ENCODE peak calls at places on chromosomes 4 and X, in six cellular contexts. X is AG04450, J is fibroblast of mammary gland, T is spleen, R is GM12865, N is foreskin fibroblast. L is an unnamed sample.
A peak's percentile ranks its signal among the peaks of the same experiment; 100 is the strongest.

GRCh38 chrX:50704360-50704759 is 109.6 kb downstream of the SHROOM4 start:
- DNase-seq in J (peak; percentile 16), R (no peak), X (no peak), N (no peak), T (no peak), L (no peak)

GRCh38 chr4:127642169-127642568 is 9.4 kb downstream of the INTU start:
- DNase-seq in N (no peak), R (no peak), X (no peak), T (no peak), J (peak; percentile 32), L (no peak)

GRCh38 chrX:118360429-118361125 is 14.7 kb downstream of the WDR44 start:
- DNase-seq in T (no peak), R (no peak), J (no peak), N (no peak), X (no peak), L (no peak)

GRCh38 chr4:121077496-121077895 is 5.2 kb upstream of the NDNF start:
- DNase-seq in R (no peak), X (no peak), N (no peak), J (no peak), T (no peak), L (no peak)

GRCh38 chr4:178205826-178206225 is 763.6 kb upstream of the AGA start:
- DNase-seq in T (no peak), J (no peak), N (no peak), R (no peak), X (no peak), L (no peak)

GRCh38 chr4:102342404-102343074 is 2.7 kb downstream of the SLC39A8 start:
- DNase-seq in T (no peak), N (no peak), J (no peak), R (no peak), X (no peak), L (no peak)

GRCh38 chr4:185817403-185817818 is 5.4 kb upstream of the SORBS2 start:
- DNase-seq in N (no peak), T (no peak), R (no peak), X (no peak), J (no peak), L (no peak)

GRCh38 chr4:124641715-124642380 is 70.7 kb downstream of the ANKRD50 start:
- DNase-seq in J (peak; percentile 95), X (peak; percentile 48), N (peak; percentile 89), R (peak; percentile 42), T (no peak), L (no peak)

GRCh38 chr4:71187399-71188196 is 151.2 kb upstream of the SLC4A4 start:
- DNase-seq in T (peak; percentile 78), N (no peak), J (no peak), R (no peak), X (no peak), L (no peak)

GRCh38 chrX:55715847-55716246 is 1.7 kb upstream of the RRAGB start:
- DNase-seq in N (no peak), J (no peak), X (no peak), R (peak; percentile 40), T (peak; percentile 74), L (no peak)

GRCh38 chr4:25857403-25857802 is 5.4 kb downstream of the SEL1L3 start:
- DNase-seq in J (peak; percentile 18), X (no peak), N (no peak), T (no peak), R (no peak), L (no peak)

GRCh38 chr4:10129196-10130185 is 12.9 kb upstream of the WDR1 start:
- DNase-seq in T (no peak), R (no peak), N (no peak), X (no peak), J (peak; percentile 42), L (no peak)

GRCh38 chrX:133655914-133656265 is 240.6 kb upstream of the GPC4 start:
- DNase-seq in X (no peak), R (no peak), J (peak; percentile 53), T (no peak), N (no peak), L (no peak)

GRCh38 chrX:56219702-56220101 is 12.5 kb upstream of the KLF8 start:
- DNase-seq in T (no peak), N (no peak), R (peak; percentile 1), X (no peak), J (peak; percentile 33), L (no peak)

GRCh38 chr4:38757945-38758344 is 24.8 kb downstream of the TLR10 start:
- DNase-seq in J (peak; percentile 9), R (peak; percentile 67), T (no peak), X (no peak), N (no peak), L (no peak)

GRCh38 chr4:23902203-23902602 is 12.4 kb upstream of the PPARGC1A start:
- DNase-seq in T (no peak), N (no peak), R (no peak), J (no peak), X (no peak), L (no peak)
- TF ChIP-seq CTCF in T (no peak), N (no peak), R (no peak), J (peak; percentile 5), X (peak; percentile 10), L (peak; percentile 28)

GRCh38 chr4:184267206-184267608 is 49.5 kb upstream of the ENPP6 start:
- DNase-seq in T (no peak), J (no peak), R (peak; percentile 85), N (no peak), X (no peak), L (no peak)

GRCh38 chr4:184270808-184271413 is 53.2 kb upstream of the ENPP6 start:
- DNase-seq in J (no peak), T (no peak), R (no peak), X (no peak), N (no peak), L (no peak)

GRCh38 chr4:184269879-184270430 is 52.3 kb upstream of the ENPP6 start:
- DNase-seq in N (no peak), T (no peak), R (no peak), X (no peak), J (no peak), L (no peak)

GRCh38 chr4:184267673-184268573 is 50.2 kb upstream of the ENPP6 start:
- DNase-seq in X (peak; percentile 68), N (peak; percentile 70), R (peak; percentile 99), J (peak; percentile 91), T (peak; percentile 91), L (peak; percentile 99)

GRCh38 chr4:184268574-184269160 is 51.0 kb upstream of the ENPP6 start:
- DNase-seq in N (no peak), R (peak; percentile 66), T (no peak), X (no peak), J (no peak), L (no peak)
- H3K4me3 ChIP-seq in N (no peak overlapping the region), R (peak overlapping the region; percentile 51), T (no peak overlapping the region), X (no peak overlapping the region), J (no peak overlapping the region), L (peak overlapping the region; percentile 11)

DNA sequence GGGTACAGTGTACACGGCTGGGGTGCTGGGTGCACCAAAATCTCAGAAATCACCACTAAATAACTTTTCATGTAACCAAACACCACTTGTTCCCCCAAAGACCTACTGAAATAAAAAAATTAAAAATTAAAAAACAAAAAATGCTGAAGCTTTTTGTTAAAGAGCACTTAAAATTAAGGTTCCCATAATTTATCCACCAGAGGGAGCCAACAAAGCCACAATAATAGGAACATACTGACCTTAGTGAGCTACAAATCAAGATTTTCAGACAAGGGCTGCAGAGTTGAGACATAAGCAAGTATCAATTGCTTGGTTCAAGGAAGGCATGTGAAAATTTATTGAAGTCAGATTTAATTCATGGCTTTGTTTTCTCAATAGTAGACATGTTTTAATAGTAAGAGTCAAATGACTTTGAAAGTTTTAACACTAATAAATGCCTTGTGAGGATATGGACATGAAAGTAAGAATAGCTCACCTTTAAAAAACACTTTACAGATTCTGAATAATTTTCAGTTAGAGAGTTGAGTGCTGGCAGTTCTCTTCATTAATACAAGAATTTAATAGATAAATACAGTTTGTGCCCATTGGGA is 43.0 kb upstream of the SCOC start:
- DNase-seq in J (peak; percentile 61), R (peak; percentile 19), N (peak; percentile 23), X (no peak), T (no peak), L (no peak)
- TF ChIP-seq CTCF in J (peak; percentile 55), R (no peak), N (peak; percentile 34), X (peak; percentile 62), T (peak; percentile 16), L (peak; percentile 10)

GRCh38 chr4:6461301-6462165 is 10.9 kb downstream of the PPP2R2C start:
- DNase-seq in R (no peak), J (peak; percentile 12), X (no peak), N (no peak), T (peak; percentile 43), L (no peak)
- H3K4me3 ChIP-seq in R (no peak overlapping the region), J (no peak overlapping the region), X (no peak overlapping the region), N (no peak overlapping the region), T (no peak overlapping the region), L (no peak overlapping the region)

GRCh38 chr4:6909970-6910339 is 329 bp downstream of the TBC1D14 start:
- DNase-seq in T (peak; percentile 93), R (peak; percentile 53), X (no peak), J (no peak), N (no peak), L (no peak)

GRCh38 chr4:6910960-6911874 is 1.6 kb downstream of the TBC1D14 start:
- DNase-seq in X (no peak), T (peak; percentile 73), N (no peak), R (no peak), J (no peak), L (no peak)

GRCh38 chr4:6909113-6909969 is at the start of gene TBC1D14:
- DNase-seq in T (peak; percentile 98), N (peak; percentile 82), R (peak; percentile 92), X (peak; percentile 51), J (peak; percentile 74), L (no peak)

GRCh38 chr4:6908397-6909112 is 1.1 kb upstream of the TBC1D14 start:
- DNase-seq in X (no peak), J (peak; percentile 39), T (peak; percentile 82), N (no peak), R (no peak), L (no peak)

DNA sequence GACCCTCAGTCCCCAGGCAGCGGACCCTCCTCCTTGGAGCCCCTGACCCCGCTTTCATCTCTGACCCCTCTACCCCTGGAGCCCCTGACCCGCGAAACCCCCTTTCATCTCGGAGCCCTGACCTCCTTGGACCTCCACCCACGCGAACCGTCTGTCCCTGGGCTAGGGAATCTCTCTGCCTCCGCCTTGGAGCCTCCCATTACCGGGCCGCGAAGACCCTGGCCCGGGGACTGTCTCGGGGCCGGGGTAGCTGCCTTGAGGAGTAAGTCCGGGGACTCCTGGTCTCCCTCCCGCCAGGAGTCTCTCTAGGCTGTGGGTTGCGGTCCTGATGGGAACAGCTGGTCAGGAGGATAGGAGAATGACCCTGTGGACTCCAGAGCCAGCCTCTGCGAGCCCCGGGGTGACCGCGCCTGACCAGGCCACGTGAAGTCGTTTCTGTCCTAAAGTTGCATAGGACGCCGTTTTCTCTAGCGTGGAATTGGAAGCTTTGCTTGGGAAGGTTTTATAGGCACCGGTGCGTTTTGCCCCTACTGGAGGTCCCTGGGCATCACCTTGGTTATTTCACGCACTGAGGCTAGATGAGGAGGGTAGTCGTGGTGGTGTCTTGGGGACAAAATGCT is 824 bp downstream of the TBC1D14 start:
- DNase-seq in N (no peak), R (no peak), J (no peak), X (no peak), T (no peak), L (no peak)
- TF ChIP-seq CTCF in N (no peak), R (no peak), J (no peak), X (peak; percentile 30), T (no peak), L (peak; percentile 34)

GRCh38 chr4:168063031-168063430 is 29.3 kb upstream of the ANXA10 start:
- DNase-seq in N (no peak), R (no peak), T (no peak), X (no peak), J (no peak), L (no peak)
- H3K4me3 ChIP-seq in N (no peak overlapping the region), R (no peak overlapping the region), T (no peak overlapping the region), X (no peak overlapping the region), J (no peak overlapping the region), L (no peak overlapping the region)

L was measured in GM12864.